ENCODE peak calls at places on chromosome 15, in ten cellular contexts. B, E, C, D, T, X, Y, V, A and Q are unnamed samples.

GRCh38 chr15:40357723-40358491 is at the start of gene DISP2:
- DNase-seq in E (peak; percentile 98), D (no peak), T (peak; percentile 67), B (peak; percentile 96), A (peak; percentile 86), X (peak; percentile 62), V (peak; percentile 90), Y (no peak), C (peak; percentile 96), Q (peak; percentile 85)

GRCh38 chr15:60635507-60636352 is 156.8 kb upstream of the ICE2 start:
- DNase-seq in X (peak; percentile 36), E (no peak), B (no peak), D (no peak), A (no peak), C (no peak), Y (peak; percentile 79), V (no peak), T (no peak), Q (no peak)

GRCh38 chr15:33083232-33084006 is 111.1 kb downstream of the FMN1 start:
- DNase-seq in B (no peak), C (no peak), Y (no peak), T (peak; percentile 33), A (no peak), E (no peak), D (no peak), V (no peak), X (peak; percentile 65), Q (no peak)

GRCh38 chr15:88909956-88910831 is 3.0 kb downstream of the MFGE8 start:
- DNase-seq in Y (no peak), C (no peak), T (no peak), B (no peak), E (no peak), V (no peak), A (no peak), D (no peak), X (no peak), Q (no peak)

GRCh38 chr15:33737687-33738606 is 230.3 kb upstream of the CHRM5 start:
- DNase-seq in B (peak; percentile 64), X (peak; percentile 17), T (peak; percentile 23), Y (no peak), D (peak; percentile 15), A (peak; percentile 52), C (no peak), V (peak; percentile 30), E (peak; percentile 74), Q (peak; percentile 47)

GRCh38 chr15:86609275-86609674 is 529.6 kb downstream of the AGBL1 start:
- DNase-seq in C (no peak), E (no peak), A (no peak), V (no peak), X (no peak), D (no peak), Y (no peak), B (no peak), T (no peak), Q (no peak)

GRCh38 chr15:27792756-27793264 is 306.3 kb downstream of the OCA2 start:
- DNase-seq in T (no peak), D (no peak), V (no peak), E (no peak), Y (no peak), C (no peak), X (no peak), A (no peak), B (no peak), Q (no peak)

GRCh38 chr15:34182942-34183341 is 27.0 kb downstream of the KATNBL1 start:
- DNase-seq in D (no peak), V (peak; percentile 41), E (peak; percentile 2), X (peak; percentile 22), B (no peak), A (no peak), T (no peak), C (no peak), Y (no peak), Q (no peak)

GRCh38 chr15:72953306-72953705 is 99.0 kb upstream of the NEO1 start:
- DNase-seq in T (no peak), D (no peak), C (no peak), E (no peak), Y (no peak), X (no peak), B (no peak), A (no peak), V (no peak), Q (no peak)

DNA sequence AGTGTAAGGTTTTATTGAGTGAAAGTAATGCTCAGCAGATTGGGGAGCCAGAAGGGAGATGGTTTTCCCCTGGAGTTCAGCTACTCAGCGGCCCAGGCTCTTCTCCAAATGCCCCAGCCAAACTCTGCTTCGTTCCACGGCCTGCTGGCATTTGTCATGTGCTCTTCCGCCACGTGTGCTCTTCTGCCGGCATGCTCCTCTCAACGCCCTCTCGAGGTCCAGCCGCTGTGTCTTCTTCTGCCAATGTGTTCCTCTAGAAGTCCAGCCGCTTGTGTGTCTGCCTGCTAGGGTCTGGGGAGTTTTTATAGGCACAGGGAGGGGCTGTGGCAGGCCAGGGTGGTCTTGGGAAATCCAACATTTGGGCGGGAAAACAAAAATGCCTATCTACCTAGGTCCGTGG is 156.8 kb downstream of the RBPMS2 start:
- DNase-seq in V (no peak), B (no peak), X (no peak), C (no peak), Y (no peak), D (no peak), A (no peak), E (no peak), T (no peak), Q (no peak)
- H3K4me1 ChIP-seq in V (no peaks in the 10 kb centered on the region), B (peaks cover 22% of the 10 kb centered on the region), X (peaks cover 7% of the 10 kb centered on the region), C (peaks cover 76% of the 10 kb centered on the region), Y (peaks cover 39% of the 10 kb centered on the region), D (peaks cover 11% of the 10 kb centered on the region), A (peaks cover 11% of the 10 kb centered on the region), E (peaks cover 11% of the 10 kb centered on the region), T (peaks cover 6% of the 10 kb centered on the region), Q (no peaks in the 10 kb centered on the region)

GRCh38 chr15:67149859-67150824 is 84.7 kb downstream of the SMAD3 start:
- DNase-seq in A (no peak), V (peak; percentile 63), B (peak; percentile 87), T (peak; percentile 99), E (peak; percentile 43), Y (peak; percentile 51), C (no peak), D (no peak), X (peak; percentile 99), Q (peak; percentile 85)

GRCh38 chr15:67147410-67147949 is 82.1 kb downstream of the SMAD3 start:
- DNase-seq in C (no peak), V (no peak), Y (no peak), B (no peak), D (no peak), E (no peak), X (no peak), T (no peak), A (no peak), Q (no peak)

GRCh38 chr15:67146875-67147381 is 81.5 kb downstream of the SMAD3 start:
- DNase-seq in T (peak; percentile 96), A (peak; percentile 88), C (no peak), B (peak; percentile 79), X (peak; percentile 94), E (peak; percentile 56), D (no peak), Y (no peak), V (no peak), Q (peak; percentile 88)

GRCh38 chr15:67149068-67149841 is 83.9 kb downstream of the SMAD3 start:
- DNase-seq in E (peak; percentile 30), A (no peak), B (no peak), Y (no peak), D (no peak), C (no peak), V (no peak), X (no peak), T (no peak), Q (peak; percentile 51)

DNA sequence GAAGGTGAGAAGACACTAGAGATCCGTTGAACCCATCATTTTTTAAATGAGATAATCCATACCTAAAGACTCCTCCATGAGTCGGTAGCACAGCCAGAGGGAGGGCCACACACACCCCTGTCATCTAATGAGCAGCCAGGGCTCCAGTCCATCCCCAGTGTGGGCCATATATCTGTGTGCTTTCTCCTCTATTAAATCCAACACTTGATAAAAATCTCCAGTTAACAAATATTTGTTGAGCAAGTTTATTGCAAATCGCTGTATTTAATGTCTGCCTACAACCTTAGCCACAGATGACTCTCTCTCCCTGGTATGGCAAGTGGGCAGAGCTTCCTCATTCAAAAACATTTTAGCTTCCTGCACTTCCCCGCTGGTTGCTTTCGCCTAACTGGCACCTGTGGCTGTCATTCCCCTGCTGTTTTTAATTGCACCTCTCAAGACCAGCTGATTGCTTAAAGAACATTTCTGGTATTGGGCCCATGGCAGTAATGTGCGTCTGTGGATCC is 82.8 kb downstream of the SMAD3 start:
- DNase-seq in D (no peak), A (peak; percentile 58), E (no peak), Y (no peak), V (no peak), C (no peak), X (peak; percentile 86), T (peak; percentile 74), B (peak; percentile 24), Q (peak; percentile 86)
- H3K27ac ChIP-seq in D (no peak overlapping the region), A (peak overlapping the region; percentile 70), E (no peak overlapping the region), Y (no peak overlapping the region), V (peak overlapping the region; percentile 76), C (peak overlapping the region; percentile 31), X (peak overlapping the region; percentile 96), T (peak overlapping the region; percentile 93), B (peak overlapping the region; percentile 95), Q (peak overlapping the region; percentile 82)

GRCh38 chr15:77846360-77846759 is 213.6 kb upstream of the LINGO1 start:
- DNase-seq in A (no peak), V (no peak), T (no peak), Y (no peak), E (no peak), B (no peak), X (peak; percentile 60), C (no peak), D (no peak), Q (no peak)
- H3K9me3 ChIP-seq in A (no peaks in the 10 kb centered on the region), V (no peaks in the 10 kb centered on the region), T (peaks cover 1% of the 10 kb centered on the region), Y (peaks cover 5% of the 10 kb centered on the region), E (peaks cover 3% of the 10 kb centered on the region), B (no peaks in the 10 kb centered on the region), X (no peaks in the 10 kb centered on the region), C (no peaks in the 10 kb centered on the region), D (peaks cover 20% of the 10 kb centered on the region), Q (no peaks in the 10 kb centered on the region)

GRCh38 chr15:66403323-66403722 is 16.6 kb downstream of the MAP2K1 start:
- DNase-seq in Y (no peak), B (no peak), A (no peak), V (no peak), E (no peak), T (no peak), D (no peak), X (no peak), C (no peak), Q (no peak)

GRCh38 chr15:66404532-66404931 is 17.8 kb downstream of the MAP2K1 start:
- DNase-seq in E (peak; percentile 56), X (no peak), Y (no peak), T (no peak), C (no peak), D (peak; percentile 66), A (no peak), B (no peak), V (no peak), Q (peak; percentile 86)

GRCh38 chr15:66405007-66405406 is 18.3 kb downstream of the MAP2K1 start:
- DNase-seq in V (no peak), E (no peak), C (no peak), B (no peak), Y (no peak), D (no peak), T (peak; percentile 13), A (no peak), X (peak; percentile 14), Q (no peak)

GRCh38 chr15:66402885-66403284 is 16.2 kb downstream of the MAP2K1 start:
- DNase-seq in X (no peak), V (no peak), E (no peak), C (no peak), D (no peak), A (no peak), B (no peak), Y (no peak), T (no peak), Q (no peak)

GRCh38 chr15:66404122-66404521 is 17.4 kb downstream of the MAP2K1 start:
- DNase-seq in X (no peak), Y (no peak), T (no peak), D (no peak), B (no peak), C (no peak), A (no peak), E (no peak), V (no peak), Q (no peak)
- H3K4me1 ChIP-seq in X (peaks cover 5% of the 10 kb centered on the region), Y (peaks cover 67% of the 10 kb centered on the region), T (peaks cover 14% of the 10 kb centered on the region), D (peaks cover 16% of the 10 kb centered on the region), B (no peaks in the 10 kb centered on the region), C (peaks cover 87% of the 10 kb centered on the region), A (no peaks in the 10 kb centered on the region), E (peaks cover 40% of the 10 kb centered on the region), V (peaks cover 30% of the 10 kb centered on the region), Q (peaks cover 47% of the 10 kb centered on the region)